ENCODE peak calls at places on chromosomes 16 and 17, in ten cellular contexts. W is heart left ventricle; Z is tibial nerve; Q is stomach; P is CD8-positive, alpha-beta T cell; D is neuronal stem cell; V is dorsolateral prefrontal cortex; R is DND-41; F is neural progenitor cell; Y is mammary epithelial cell. A is an unnamed sample.

GRCh38 chr17:1752425-1752941 is 9.4 kb upstream of the SERPINF1 start:
- DNase-seq in V (no peak), Y (peak), P (no peak), Q (no peak), D (no peak), R (no peak), Z (no peak), W (peak), F (no peak), A (peak)

GRCh38 chr16:63922563-63922962 is 1199.3 kb downstream of the CDH11 start:
- DNase-seq in Z (no peak), W (no peak), Y (no peak), Q (no peak), P (no peak), F (no peak), D (no peak), V (no peak), R (no peak), A (no peak)

GRCh38 chr17:9256944-9257629 is 235.8 kb downstream of the NTN1 start:
- DNase-seq in V (no peak), Z (no peak), R (peak), Q (no peak), P (no peak), Y (no peak), W (no peak), D (no peak), F (no peak), A (no peak)

GRCh38 chr16:84537431-84538151 is 33.1 kb upstream of the MEAK7 start:
- DNase-seq in W (no peak), Y (no peak), D (no peak), Q (no peak), R (no peak), V (no peak), Z (no peak), F (no peak), P (no peak), A (no peak)

GRCh38 chr17:67400193-67400592 is 23.1 kb downstream of the PITPNC1 start:
- DNase-seq in Z (no peak), V (no peak), P (no peak), D (no peak), R (peak), F (no peak), Y (no peak), W (no peak), Q (no peak), A (no peak)

GRCh38 chr16:69814078-69814477 is 51.9 kb downstream of the WWP2 start:
- DNase-seq in D (no peak), R (no peak), Q (no peak), Y (no peak), Z (no peak), V (no peak), F (no peak), P (no peak), W (no peak), A (no peak)

GRCh38 chr16:77043076-77043475 is 147.9 kb upstream of the MON1B start:
- DNase-seq in V (no peak), R (peak), W (no peak), Q (no peak), Y (peak), D (no peak), Z (no peak), P (no peak), F (peak), A (no peak)

GRCh38 chr17:35892091-35892637 is 12.0 kb upstream of the CCL5 start:
- DNase-seq in P (peak), F (no peak), D (no peak), W (no peak), Z (no peak), V (no peak), Y (peak), Q (no peak), R (no peak), A (no peak)

GRCh38 chr17:2347805-2348685 is 10.7 kb downstream of the SGSM2 start:
- DNase-seq in D (peak), Z (no peak), Q (peak), V (no peak), P (no peak), Y (peak), R (no peak), W (no peak), F (peak), A (no peak)

GRCh38 chr17:36183001-36183810 is 6.8 kb upstream of the TBC1D3B start:
- DNase-seq in D (peak), R (no peak), W (peak), Z (no peak), Y (peak), P (no peak), F (peak), V (no peak), Q (peak), A (peak)

GRCh38 chr17:81717049-81717765 is 5.1 kb downstream of the SLC25A10 start:
- DNase-seq in Q (no peak), W (no peak), F (no peak), R (no peak), D (no peak), Z (no peak), P (no peak), Y (no peak), V (no peak), A (no peak)

GRCh38 chr16:85197611-85198566 is 85.6 kb upstream of the CIBAR2 start:
- DNase-seq in Q (no peak), D (no peak), F (no peak), W (no peak), R (no peak), V (no peak), Y (no peak), P (no peak), Z (no peak), A (no peak)

GRCh38 chr16:12898556-12898955 is 2.8 kb upstream of the SHISA9 start:
- DNase-seq in D (no peak), F (peak), W (no peak), Q (no peak), P (no peak), V (no peak), Z (no peak), Y (no peak), R (no peak), A (no peak)

GRCh38 chr16:15822957-15823356 is 33.9 kb downstream of the MYH11 start:
- DNase-seq in Q (peak), W (no peak), F (no peak), Z (no peak), P (no peak), R (no peak), Y (no peak), V (no peak), D (no peak), A (peak)

GRCh38 chr17:82217530-82218204 is 5.0 kb upstream of the CCDC57 start:
- DNase-seq in P (no peak), Z (no peak), W (peak), R (no peak), V (no peak), F (no peak), D (no peak), Q (peak), Y (peak), A (peak)

GRCh38 chr16:52747196-52747595 is 200.3 kb upstream of the TOX3 start:
- DNase-seq in Q (no peak), V (no peak), W (no peak), P (no peak), Z (no peak), Y (no peak), R (no peak), F (no peak), D (no peak), A (no peak)

GRCh38 chr17:51612692-51613091 is 352.3 kb downstream of the UTP18 start:
- DNase-seq in Y (no peak), D (no peak), Q (no peak), W (no peak), R (no peak), Z (no peak), V (no peak), P (no peak), F (no peak), A (no peak)

GRCh38 chr16:81458827-81459598 is 14.4 kb downstream of the CMIP start:
- DNase-seq in Q (no peak), Y (no peak), D (no peak), W (no peak), F (no peak), R (no peak), P (no peak), Z (no peak), V (no peak), A (no peak)

GRCh38 chr16:13112639-13113038 is 211.2 kb downstream of the SHISA9 start:
- DNase-seq in Y (no peak), F (peak), Z (no peak), P (no peak), W (no peak), Q (no peak), V (no peak), D (peak), R (no peak), A (no peak)

GRCh38 chr17:82416771-82417170 is 1.4 kb upstream of the HEXD start:
- DNase-seq in Y (no peak), D (no peak), F (no peak), V (no peak), W (no peak), R (no peak), Q (no peak), Z (no peak), P (no peak), A (no peak)

GRCh38 chr17:27569257-27569722 is 61.7 kb upstream of the LGALS9 start:
- DNase-seq in R (peak), Y (no peak), F (peak), Z (no peak), V (no peak), W (no peak), D (peak), P (peak), Q (no peak), A (no peak)

GRCh38 chr16:65202461-65202860 is 80.6 kb upstream of the CDH11 start:
- DNase-seq in V (no peak), W (no peak), F (no peak), Y (no peak), R (no peak), P (no peak), Q (no peak), D (no peak), Z (no peak), A (no peak)

GRCh38 chr17:7015587-7016020 is 3.2 kb downstream of the RNASEK start:
- DNase-seq in Y (no peak), F (no peak), W (no peak), V (no peak), Z (no peak), D (no peak), Q (no peak), R (no peak), P (no peak), A (no peak)

GRCh38 chr17:187130-187529 is 5.7 kb upstream of the DOC2B start:
- DNase-seq in P (no peak), Q (no peak), W (no peak), R (no peak), Y (no peak), F (peak), Z (no peak), D (no peak), V (no peak), A (no peak)

GRCh38 chr17:7173687-7174602 is 5.2 kb downstream of the ASGR1 start:
- DNase-seq in W (peak), P (peak), Z (peak), R (no peak), D (peak), F (peak), Q (peak), Y (no peak), V (no peak), A (peak)

GRCh38 chr16:15879255-15879804 is 9.1 kb downstream of the CEP20 start:
- DNase-seq in Y (peak), R (no peak), Q (no peak), F (no peak), V (no peak), Z (no peak), W (no peak), D (no peak), P (no peak), A (no peak)

GRCh38 chr16:85354623-85355514 is 242.6 kb upstream of the CIBAR2 start:
- DNase-seq in R (no peak), Q (no peak), V (no peak), D (no peak), Z (no peak), F (no peak), W (peak), Y (peak), P (no peak), A (no peak)

GRCh38 chr16:66899945-66900688 is 18.6 kb downstream of the CDH16 start:
- DNase-seq in Y (peak), F (peak), P (no peak), V (no peak), Z (peak), R (no peak), Q (peak), W (peak), D (no peak), A (peak)

GRCh38 chr17:9330140-9330902 is 245.3 kb downstream of the STX8 start:
- DNase-seq in Z (no peak), F (peak), Q (no peak), Y (no peak), R (no peak), V (no peak), P (no peak), D (peak), W (no peak), A (no peak)

GRCh38 chr16:55613578-55614333 is 42.0 kb upstream of the SLC6A2 start:
- DNase-seq in P (no peak), Q (no peak), W (no peak), F (no peak), Y (no peak), V (no peak), D (no peak), Z (no peak), R (no peak), A (no peak)

GRCh38 chr17:8223356-8224063 is 13.1 kb upstream of the AURKB start:
- DNase-seq in Z (peak), D (peak), Q (peak), R (peak), F (peak), W (peak), Y (no peak), V (peak), P (peak), A (peak)

GRCh38 chr17:8225813-8226535 is 15.6 kb upstream of the AURKB start:
- DNase-seq in R (no peak), W (no peak), Y (peak), V (peak), Q (peak), D (peak), P (peak), F (peak), Z (peak), A (peak)

GRCh38 chr17:8227238-8227581 is 16.8 kb upstream of the AURKB start:
- DNase-seq in Z (no peak), F (no peak), R (no peak), D (no peak), W (no peak), Q (no peak), V (no peak), P (no peak), Y (no peak), A (no peak)

GRCh38 chr17:8224891-8225812 is 14.8 kb upstream of the AURKB start:
- DNase-seq in F (no peak), Z (no peak), W (no peak), Y (no peak), D (no peak), R (no peak), V (no peak), P (no peak), Q (no peak), A (no peak)

GRCh38 chr17:8226536-8227237 is 16.3 kb upstream of the AURKB start:
- DNase-seq in Q (peak), R (no peak), D (peak), Y (peak), Z (peak), P (no peak), W (peak), F (peak), V (peak), A (peak)
- H3K4me3 ChIP-seq in Q (peak), R (no peak), D (peak), Y (no peak), Z (peak), P (no peak), W (peak), F (peak), V (peak), A (peak)

DNA sequence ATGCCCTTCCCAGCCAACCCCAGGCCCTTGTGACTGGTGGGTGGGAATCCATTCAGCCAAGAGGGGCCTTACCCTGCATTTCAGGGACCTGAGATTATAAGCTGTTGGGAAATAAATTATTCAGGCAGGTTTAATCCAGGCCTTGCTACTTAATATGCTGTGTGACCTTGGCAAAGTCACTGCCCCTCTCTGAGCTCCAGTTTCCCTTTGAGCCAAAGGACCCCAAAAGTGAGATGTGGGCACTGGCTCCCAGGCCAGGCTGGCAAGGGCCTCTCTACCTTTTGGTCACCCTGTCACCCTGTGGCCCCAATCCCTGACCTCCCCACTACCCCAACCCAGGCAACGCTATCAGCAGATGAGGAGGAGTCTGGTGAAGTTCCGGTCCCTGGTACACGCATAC is 33.9 kb downstream of the MYO15A start:
- DNase-seq in F (no peak), V (no peak), Q (no peak), W (no peak), Z (no peak), P (no peak), Y (no peak), R (no peak), D (no peak), A (no peak)
- H3K4me3 ChIP-seq in F (no peak), V (no peak), Q (no peak), W (no peak), Z (no peak), P (no peak), Y (no peak), R (no peak), D (no peak), A (no peak)

GRCh38 chr16:87954826-87955225 is 3.6 kb downstream of the BANP start:
- DNase-seq in R (no peak), D (no peak), F (no peak), Z (no peak), P (no peak), Q (no peak), Y (no peak), W (no peak), V (no peak), A (no peak)

GRCh38 chr16:87956169-87956770 is 5.0 kb downstream of the BANP start:
- DNase-seq in P (peak), Q (no peak), D (peak), F (peak), R (peak), W (peak), Z (no peak), Y (no peak), V (no peak), A (peak)

GRCh38 chr16:87954361-87954760 is 3.1 kb downstream of the BANP start:
- DNase-seq in W (no peak), Q (peak), V (no peak), R (no peak), Y (no peak), Z (no peak), F (no peak), P (no peak), D (no peak), A (peak)

GRCh38 chr16:87956771-87957279 is 5.6 kb downstream of the BANP start:
- DNase-seq in Q (no peak), R (peak), Z (no peak), D (no peak), P (no peak), Y (no peak), F (no peak), W (no peak), V (no peak), A (no peak)

GRCh38 chr16:87955302-87956168 is 4.3 kb downstream of the BANP start:
- DNase-seq in V (no peak), Z (no peak), Y (no peak), D (no peak), W (no peak), R (no peak), P (no peak), Q (no peak), F (no peak), A (no peak)
- H3K4me3 ChIP-seq in V (no peak), Z (no peak), Y (no peak), D (no peak), W (no peak), R (no peak), P (no peak), Q (no peak), F (no peak), A (no peak)

GRCh38 chr16:86809458-86809955 is 231.2 kb downstream of the FOXL1 start:
- DNase-seq in P (no peak), V (no peak), D (no peak), Y (peak), W (no peak), F (no peak), Q (no peak), Z (no peak), R (no peak), A (no peak)

GRCh38 chr16:86806838-86807351 is 228.5 kb downstream of the FOXL1 start:
- DNase-seq in V (no peak), Y (no peak), Z (no peak), W (no peak), R (no peak), D (no peak), F (peak), P (no peak), Q (no peak), A (no peak)

GRCh38 chr16:86808863-86809444 is 230.6 kb downstream of the FOXL1 start:
- DNase-seq in V (no peak), W (no peak), Y (no peak), Q (no peak), R (no peak), D (no peak), F (no peak), P (no peak), Z (no peak), A (no peak)

GRCh38 chr16:86805210-86805609 is 226.9 kb downstream of the FOXL1 start:
- DNase-seq in P (no peak), F (no peak), Z (no peak), D (no peak), R (no peak), V (no peak), W (no peak), Y (no peak), Q (no peak), A (no peak)

GRCh38 chr16:86806181-86806837 is 228.0 kb downstream of the FOXL1 start:
- DNase-seq in R (no peak), P (no peak), V (no peak), F (no peak), Y (no peak), D (no peak), Z (no peak), Q (no peak), W (no peak), A (no peak)
- H3K4me3 ChIP-seq in R (no peak), P (no peak), V (no peak), F (peak), Y (no peak), D (no peak), Z (no peak), Q (no peak), W (no peak), A (no peak)

GRCh38 chr16:2500937-2501750 is 12.6 kb upstream of the ATP6V0C start:
- DNase-seq in Q (peak), Z (peak), Y (peak), V (peak), R (peak), D (peak), F (peak), P (peak), W (peak), A (peak)
- H3K4me3 ChIP-seq in Q (peak), Z (peak), Y (no peak), V (peak), R (no peak), D (peak), F (peak), P (no peak), W (peak), A (no peak)

A was measured in tibial artery.